ENCODE peak calls at places on chromosomes 5 and 9, in eight cellular contexts. A is HCT116, F is A549, R is heart left ventricle, L is fibroblast of lung, N is astrocyte, M is lower lobe of right lung, J is cardiac fibroblast. Y is an unnamed sample.

GRCh38 chr5:178426326-178427130 is 163.7 kb downstream of the COL23A1 start:
- DNase-seq in A (no peak), F (no peak), R (no peak), L (no peak), N (no peak), M (peak), J (no peak), Y (no peak)

GRCh38 chr9:70046274-70047070 is 2.8 kb downstream of the MAMDC2 start:
- DNase-seq in A (no peak), F (no peak), R (no peak), L (no peak), N (no peak), M (no peak), J (no peak), Y (no peak)

GRCh38 chr9:129285979-129286772 is 108.1 kb upstream of the IER5L start:
- DNase-seq in A (no peak), F (no peak), R (peak), L (no peak), N (no peak), M (peak), J (no peak), Y (no peak)

GRCh38 chr9:99868845-99869244 is 37.6 kb upstream of the STX17 start:
- DNase-seq in A (no peak), F (no peak), R (no peak), L (no peak), N (no peak), M (no peak), J (peak), Y (no peak)

GRCh38 chr5:59351076-59351794 is 542.3 kb downstream of the PDE4D start:
- DNase-seq in A (no peak), F (no peak), R (peak), L (peak), N (peak), M (no peak), J (peak), Y (peak)

GRCh38 chr5:124524552-124525232 is 221.7 kb downstream of the ZNF608 start:
- DNase-seq in A (no peak), F (peak), R (no peak), L (no peak), N (no peak), M (no peak), J (no peak), Y (no peak)

GRCh38 chr5:116733995-116734716 is 159.5 kb upstream of the SEMA6A start:
- DNase-seq in A (no peak), F (no peak), R (no peak), L (no peak), N (no peak), M (no peak), J (no peak), Y (no peak)

GRCh38 chr9:133711428-133712220 is 26.5 kb downstream of the SARDH start:
- DNase-seq in A (no peak), F (no peak), R (no peak), L (peak), N (peak), M (peak), J (peak), Y (no peak)

GRCh38 chr5:154493274-154493673 is 15.2 kb upstream of the HAND1 start:
- DNase-seq in A (no peak), F (no peak), R (no peak), L (no peak), N (no peak), M (no peak), J (no peak), Y (no peak)

GRCh38 chr5:117488976-117489500 is 914.4 kb upstream of the SEMA6A start:
- DNase-seq in A (no peak), F (no peak), R (no peak), L (no peak), N (no peak), M (no peak), J (no peak), Y (no peak)

GRCh38 chr5:32783658-32784057 is 72.5 kb downstream of the NPR3 start:
- DNase-seq in A (no peak), F (no peak), R (no peak), L (no peak), N (no peak), M (no peak), J (no peak), Y (no peak)

GRCh38 chr9:115551396-115551795 is 433.4 kb upstream of the TNC start:
- DNase-seq in A (no peak), F (no peak), R (no peak), L (peak), N (peak), M (no peak), J (no peak), Y (peak)

GRCh38 chr5:38603691-38604090 is 47.2 kb upstream of the LIFR start:
- DNase-seq in A (no peak), F (no peak), R (no peak), L (peak), N (peak), M (no peak), J (peak), Y (no peak)

GRCh38 chr9:120921751-120922181 is 4.8 kb downstream of the TRAF1 start:
- DNase-seq in A (no peak), F (no peak), R (no peak), L (no peak), N (no peak), M (no peak), J (no peak), Y (no peak)

GRCh38 chr5:150801117-150801927 is 22.8 kb downstream of the SMIM3 start:
- DNase-seq in A (peak), F (peak), R (no peak), L (peak), N (peak), M (no peak), J (peak), Y (no peak)

GRCh38 chr5:142491260-142491659 is 166.4 kb upstream of the SPRY4 start:
- DNase-seq in A (no peak), F (no peak), R (no peak), L (no peak), N (no peak), M (no peak), J (no peak), Y (no peak)

GRCh38 chr5:69129413-69129812 is 35.6 kb downstream of the SLC30A5 start:
- DNase-seq in A (no peak), F (peak), R (no peak), L (peak), N (peak), M (no peak), J (peak), Y (peak)

GRCh38 chr5:68046445-68046844 is 169.1 kb upstream of the PIK3R1 start:
- DNase-seq in A (peak), F (peak), R (no peak), L (peak), N (peak), M (no peak), J (peak), Y (peak)

GRCh38 chr5:180424094-180424493 is 70.1 kb upstream of the CNOT6 start:
- DNase-seq in A (no peak), F (no peak), R (no peak), L (peak), N (no peak), M (no peak), J (peak), Y (no peak)

GRCh38 chr5:79487251-79487650 is 26.7 kb downstream of the HOMER1 start:
- DNase-seq in A (no peak), F (no peak), R (no peak), L (no peak), N (no peak), M (no peak), J (no peak), Y (no peak)

GRCh38 chr9:114861922-114862605 is 56.2 kb upstream of the TNFSF15 start:
- DNase-seq in A (no peak), F (no peak), R (no peak), L (no peak), N (peak), M (no peak), J (no peak), Y (no peak)

GRCh38 chr5:34449639-34450038 is 206.5 kb upstream of the RAI14 start:
- DNase-seq in A (no peak), F (no peak), R (no peak), L (no peak), N (no peak), M (no peak), J (no peak), Y (no peak)

GRCh38 chr5:53397845-53398244 is 82.6 kb upstream of the FST start:
- DNase-seq in A (peak), F (peak), R (no peak), L (peak), N (peak), M (no peak), J (peak), Y (peak)

GRCh38 chr9:136759001-136759400 is 958 bp upstream of the LCN8 start:
- DNase-seq in A (no peak), F (no peak), R (no peak), L (no peak), N (no peak), M (peak), J (no peak), Y (no peak)

GRCh38 chr5:111998871-111999270 is 241.9 kb upstream of the NREP start:
- DNase-seq in A (no peak), F (no peak), R (no peak), L (no peak), N (no peak), M (no peak), J (peak), Y (no peak)

GRCh38 chr5:16082053-16082452 is 97.5 kb downstream of the MARCHF11 start:
- DNase-seq in A (no peak), F (no peak), R (no peak), L (peak), N (peak), M (no peak), J (no peak), Y (no peak)

GRCh38 chr5:155883966-155884555 is 442.9 kb upstream of the SGCD start:
- DNase-seq in A (no peak), F (peak), R (no peak), L (peak), N (peak), M (no peak), J (no peak), Y (no peak)

GRCh38 chr9:111896942-111897830 is 572 bp downstream of the UGCG start:
- DNase-seq in A (no peak), F (peak), R (peak), L (peak), N (no peak), M (peak), J (peak), Y (no peak)

DNA sequence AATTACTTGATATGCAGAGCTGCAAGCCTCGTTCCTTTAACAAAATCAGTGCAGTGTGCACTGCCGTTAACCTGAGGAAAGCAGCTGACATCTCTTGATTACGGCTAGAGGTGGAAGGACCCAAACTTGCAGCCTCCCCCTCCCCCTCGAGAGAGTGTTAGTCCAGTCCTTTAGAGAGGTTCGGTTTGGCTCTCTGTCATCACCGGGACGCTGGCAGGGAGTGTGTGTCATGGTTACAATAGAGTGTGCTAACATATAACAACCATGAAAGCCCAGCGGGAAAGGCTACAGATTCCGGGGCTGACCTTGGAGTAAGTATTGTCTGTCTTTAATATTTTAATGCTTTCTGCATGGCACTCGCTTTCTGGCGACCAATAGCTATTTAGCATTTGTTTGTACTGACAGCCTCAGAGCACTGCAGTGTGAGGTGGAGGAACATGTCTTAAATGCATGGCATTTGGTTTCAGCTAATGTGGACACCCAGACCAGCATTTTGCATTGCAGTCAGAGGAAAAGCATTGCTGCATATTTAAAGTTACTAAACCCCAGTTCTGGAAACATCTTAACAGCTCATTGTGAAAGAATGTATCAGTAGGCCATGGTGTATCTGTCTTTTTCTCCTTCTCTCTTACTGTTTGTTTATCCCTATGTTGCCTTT is 237.5 kb downstream of the CD180 start:
- DNase-seq in A (no peak), F (peak), R (peak), L (peak), N (peak), M (peak), J (peak), Y (no peak)
- H3K4me3 ChIP-seq in A (no peak), F (peak), R (peak), L (peak), N (peak), M (peak), J (peak), Y (peak)

GRCh38 chr5:96729156-96729555 is 67.0 kb downstream of the CAST start:
- DNase-seq in A (no peak), F (no peak), R (no peak), L (no peak), N (no peak), M (no peak), J (no peak), Y (no peak)
- TF ChIP-seq CTCF in A (peak), F (peak), R (peak), L (peak), N (no peak), M (peak), J (peak), Y (no peak)

GRCh38 chr5:61659221-61659696 is 327.2 kb downstream of the ZSWIM6 start:
- DNase-seq in A (no peak), F (no peak), R (peak), L (no peak), N (no peak), M (no peak), J (no peak), Y (no peak)

GRCh38 chr5:61657010-61657409 is 325.0 kb downstream of the ZSWIM6 start:
- DNase-seq in A (no peak), F (no peak), R (no peak), L (no peak), N (no peak), M (no peak), J (no peak), Y (no peak)

GRCh38 chr5:61662670-61663069 is 330.6 kb downstream of the ZSWIM6 start:
- DNase-seq in A (no peak), F (no peak), R (no peak), L (no peak), N (no peak), M (no peak), J (no peak), Y (no peak)

GRCh38 chr5:61653802-61654580 is 321.9 kb downstream of the ZSWIM6 start:
- DNase-seq in A (no peak), F (no peak), R (no peak), L (no peak), N (no peak), M (no peak), J (no peak), Y (no peak)

GRCh38 chr5:61658592-61659008 is 326.5 kb downstream of the ZSWIM6 start:
- DNase-seq in A (peak), F (peak), R (peak), L (peak), N (peak), M (peak), J (peak), Y (peak)
- H3K4me3 ChIP-seq in A (no peak), F (no peak), R (peak), L (no peak), N (no peak), M (no peak), J (no peak), Y (no peak)

GRCh38 chr9:127485995-127486394 is 34.7 kb downstream of the LRSAM1 start:
- DNase-seq in A (no peak), F (no peak), R (no peak), L (no peak), N (no peak), M (no peak), J (no peak), Y (no peak)
- TF ChIP-seq CTCF in A (peak), F (no peak), R (no peak), L (no peak), N (no peak), M (no peak), J (no peak), Y (no peak)

DNA sequence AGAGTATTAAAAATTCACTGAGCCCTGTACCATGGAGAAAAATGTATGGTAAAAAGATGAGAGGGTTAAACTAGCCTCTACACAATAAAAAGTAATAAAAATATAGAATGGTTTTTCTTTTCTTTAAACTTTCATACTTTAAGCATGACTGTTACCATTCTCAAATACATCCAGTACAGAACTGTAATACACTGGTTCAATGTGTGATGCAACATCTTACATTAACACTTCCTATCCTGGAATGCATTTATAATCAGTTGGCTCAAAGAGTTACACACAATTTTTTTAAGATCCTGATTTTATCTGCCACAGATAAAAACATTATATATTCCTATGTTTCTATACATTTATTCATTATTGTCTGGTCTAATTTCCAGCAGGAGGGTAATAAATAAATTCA is 4.7 kb downstream of the GNAQ start:
- DNase-seq in A (no peak), F (no peak), R (no peak), L (peak), N (no peak), M (no peak), J (peak), Y (no peak)
- H3K4me3 ChIP-seq in A (no peak), F (no peak), R (no peak), L (peak), N (no peak), M (no peak), J (no peak), Y (no peak)

DNA sequence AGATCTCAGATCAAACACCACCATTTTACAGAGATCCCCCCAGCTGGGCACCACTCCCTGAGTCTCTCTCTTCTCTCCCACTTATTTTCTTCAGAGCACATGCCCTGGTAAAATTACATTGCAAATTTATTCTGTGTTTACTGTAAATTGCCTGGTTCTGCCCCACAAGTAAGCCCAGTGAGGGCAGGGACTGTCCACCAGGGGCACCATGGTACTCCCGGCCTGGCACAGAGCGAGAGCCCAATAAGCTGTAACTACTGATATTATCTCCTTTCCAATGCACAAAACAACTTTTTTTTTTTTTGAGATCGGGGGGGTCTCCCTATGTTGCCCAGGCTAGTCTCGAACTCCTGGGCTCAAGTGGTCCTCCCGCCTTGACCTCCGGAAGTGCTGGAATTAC is 123.0 kb downstream of the PAX5 start:
- DNase-seq in A (no peak), F (no peak), R (no peak), L (no peak), N (no peak), M (no peak), J (no peak), Y (no peak)
- TF ChIP-seq CTCF in A (peak), F (no peak), R (no peak), L (no peak), N (no peak), M (no peak), J (no peak), Y (peak)

GRCh38 chr5:76717222-76718083 is 1.5 kb downstream of the F2R start:
- DNase-seq in A (no peak), F (no peak), R (no peak), L (no peak), N (no peak), M (no peak), J (no peak), Y (no peak)
- H3K4me3 ChIP-seq in A (no peak), F (peak), R (peak), L (peak), N (peak), M (peak), J (peak), Y (peak)